ENCODE peak calls at places on chromosomes 16 and 17, in eight cellular contexts. F, X, G, L, Z, S, C and Y are unnamed samples.

GRCh38 chr16:19095699-19096098 is 18.1 kb upstream of the ITPRIPL2 start:
- DNase-seq in L (peak; percentile 71), C (no peak), X (no peak), S (no peak), F (no peak), Z (no peak), G (no peak), Y (no peak)

GRCh38 chr17:17089796-17090641 is 47.8 kb downstream of the MPRIP start:
- DNase-seq in G (no peak), X (no peak), S (no peak), C (no peak), L (peak; percentile 25), Z (no peak), F (no peak), Y (no peak)

GRCh38 chr17:64679710-64680216 is 17.7 kb upstream of the SMURF2 start:
- DNase-seq in F (peak; percentile 99), L (no peak), Z (no peak), C (no peak), G (no peak), S (no peak), X (no peak), Y (no peak)

GRCh38 chr17:61928101-61928436 is 287 bp upstream of the INTS2 start:
- DNase-seq in S (no peak), X (no peak), G (no peak), C (no peak), L (no peak), Z (no peak), F (no peak), Y (no peak)

GRCh38 chr17:35725917-35726608 is 5.4 kb upstream of the RASL10B start:
- DNase-seq in L (no peak), X (no peak), S (no peak), G (no peak), C (no peak), F (no peak), Z (no peak), Y (no peak)

GRCh38 chr17:81254955-81255717 is 16.0 kb downstream of the NDUFAF8 start:
- DNase-seq in X (peak; percentile 95), G (peak; percentile 71), C (peak; percentile 96), Z (no peak), S (no peak), L (peak; percentile 81), F (peak; percentile 64), Y (no peak)

GRCh38 chr16:11551842-11552241 is 34.9 kb downstream of the LITAF start:
- DNase-seq in C (peak; percentile 28), L (no peak), G (no peak), F (no peak), X (no peak), S (no peak), Z (no peak), Y (no peak)

GRCh38 chr17:14590458-14591250 is 289.8 kb downstream of the HS3ST3B1 start:
- DNase-seq in C (no peak), X (no peak), L (no peak), Z (no peak), S (no peak), F (no peak), G (no peak), Y (no peak)

GRCh38 chr16:1527836-1528811 is 5.3 kb upstream of the TMEM204 start:
- DNase-seq in F (no peak), L (no peak), G (no peak), S (no peak), Z (no peak), X (no peak), C (no peak), Y (no peak)

GRCh38 chr16:50316102-50316847 is 49.9 kb downstream of the ADCY7 start:
- DNase-seq in S (no peak), Z (no peak), X (no peak), F (no peak), C (no peak), G (no peak), L (no peak), Y (no peak)

GRCh38 chr16:87418644-87419043 is 26.5 kb downstream of the MAP1LC3B start:
- DNase-seq in G (no peak), S (no peak), X (peak; percentile 31), F (no peak), Z (no peak), L (no peak), C (no peak), Y (no peak)
- H3K36me3 ChIP-seq in G (peaks cover 4% of the 10 kb centered on the region), S (no peaks in the 10 kb centered on the region), X (no peaks in the 10 kb centered on the region), F (peaks cover 23% of the 10 kb centered on the region), Z (peaks cover 11% of the 10 kb centered on the region), L (peaks cover 6% of the 10 kb centered on the region), C (peaks cover 75% of the 10 kb centered on the region), Y (peaks cover 37% of the 10 kb centered on the region)

GRCh38 chr17:44260296-44260695 is 7.6 kb downstream of the SLC4A1 start:
- DNase-seq in Z (no peak), G (no peak), L (no peak), X (no peak), C (no peak), F (no peak), S (no peak), Y (no peak)

GRCh38 chr17:44266402-44267164 is 1.4 kb downstream of the SLC4A1 start:
- DNase-seq in F (no peak), S (no peak), X (no peak), L (no peak), C (no peak), Z (no peak), G (no peak), Y (no peak)

GRCh38 chr17:44263360-44263902 is 4.5 kb downstream of the SLC4A1 start:
- DNase-seq in C (no peak), S (no peak), X (no peak), F (no peak), Z (no peak), G (no peak), L (no peak), Y (no peak)

GRCh38 chr17:44258811-44259351 is 9.1 kb downstream of the SLC4A1 start:
- DNase-seq in G (no peak), C (no peak), L (no peak), F (no peak), Z (no peak), S (no peak), X (no peak), Y (no peak)

DNA sequence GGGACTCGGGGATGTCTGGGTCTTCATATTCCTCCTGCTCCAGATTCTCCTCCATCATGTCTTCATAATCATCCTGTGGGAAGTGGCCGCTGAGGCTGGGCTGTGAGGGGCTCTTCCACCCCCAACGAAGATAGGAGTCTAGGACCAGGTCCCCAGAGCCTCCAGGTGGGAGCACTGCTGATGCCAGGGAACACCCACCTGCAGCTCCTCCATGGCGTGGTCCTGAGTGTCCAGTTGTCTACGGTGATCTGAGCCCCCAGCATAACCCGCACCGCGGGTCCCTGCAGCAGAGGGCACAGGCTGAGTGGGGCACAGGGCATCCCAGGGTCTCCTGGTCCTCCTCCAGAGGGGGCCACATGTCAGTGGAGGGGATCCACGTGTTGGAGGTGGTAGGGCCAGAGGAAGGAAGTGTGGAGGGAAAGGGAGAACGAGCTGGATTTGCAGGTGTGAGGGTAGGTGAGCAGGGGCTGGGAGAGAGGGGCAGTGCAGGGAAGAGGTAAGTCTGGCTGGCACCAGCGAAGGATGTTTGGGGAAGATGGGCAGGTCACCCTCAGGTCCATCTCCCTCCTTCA is 5.2 kb downstream of the SLC4A1 start:
- DNase-seq in C (no peak), L (no peak), S (no peak), Z (no peak), X (no peak), F (no peak), G (no peak), Y (no peak)
- H3K36me3 ChIP-seq in C (no peaks in the 10 kb centered on the region), L (no peaks in the 10 kb centered on the region), S (no peaks in the 10 kb centered on the region), Z (no peaks in the 10 kb centered on the region), X (no peaks in the 10 kb centered on the region), F (no peaks in the 10 kb centered on the region), G (no peaks in the 10 kb centered on the region), Y (no peaks in the 10 kb centered on the region)

GRCh38 chr16:72976747-72977064 is 71.2 kb downstream of the ZFHX3 start:
- DNase-seq in F (no peak), G (no peak), C (no peak), S (no peak), Z (no peak), X (no peak), L (no peak), Y (no peak)
- H3K36me3 ChIP-seq in F (no peaks in the 10 kb centered on the region), G (no peaks in the 10 kb centered on the region), C (no peaks in the 10 kb centered on the region), S (no peaks in the 10 kb centered on the region), Z (no peaks in the 10 kb centered on the region), X (no peaks in the 10 kb centered on the region), L (no peaks in the 10 kb centered on the region), Y (no peaks in the 10 kb centered on the region)

GRCh38 chr17:74803388-74803930 is 27.3 kb upstream of the NAT9 start:
- DNase-seq in L (no peak), F (no peak), C (no peak), Z (no peak), X (no peak), G (no peak), S (no peak), Y (no peak)
- H3K36me3 ChIP-seq in L (no peaks in the 10 kb centered on the region), F (peaks cover 5% of the 10 kb centered on the region), C (no peaks in the 10 kb centered on the region), Z (no peaks in the 10 kb centered on the region), X (no peaks in the 10 kb centered on the region), G (peaks cover 2% of the 10 kb centered on the region), S (peaks cover 33% of the 10 kb centered on the region), Y (peaks cover 42% of the 10 kb centered on the region)